ENCODE peak calls at places on chromosomes 7 and 10, in six cellular contexts. V, X, Z, I, A and F are unnamed samples.
A peak's percentile ranks its signal among the peaks of the same experiment; 100 is the strongest.

GRCh38 chr10:19877466-19878255 is 61.4 kb downstream of the PLXDC2 start:
- DNase-seq in Z (no peak), I (no peak), A (no peak), X (no peak), V (no peak), F (no peak)

GRCh38 chr7:137919987-137920386 is 73.2 kb upstream of the DGKI start:
- DNase-seq in V (peak; percentile 62), A (no peak), Z (no peak), I (no peak), X (no peak), F (peak; percentile 35)

GRCh38 chr10:114442115-114442630 is 37.9 kb upstream of the AFAP1L2 start:
- DNase-seq in V (peak; percentile 94), Z (no peak), I (no peak), A (no peak), X (no peak), F (no peak)

GRCh38 chr7:50664461-50664922 is 99.3 kb upstream of the DDC start:
- DNase-seq in V (no peak), A (no peak), X (no peak), Z (peak; percentile 84), I (peak; percentile 78), F (no peak)

GRCh38 chr10:75984067-75984466 is 552.6 kb downstream of the LRMDA start:
- DNase-seq in A (no peak), I (no peak), Z (no peak), X (no peak), V (no peak), F (no peak)

GRCh38 chr10:59682986-59683937 is 26.4 kb downstream of the SLC16A9 start:
- DNase-seq in I (no peak), A (no peak), V (no peak), X (no peak), Z (no peak), F (no peak)

GRCh38 chr10:63798599-63799498 is 277.6 kb downstream of the REEP3 start:
- DNase-seq in A (no peak), Z (peak; percentile 86), X (no peak), V (peak; percentile 37), I (no peak), F (no peak)

GRCh38 chr7:27142562-27143021 is 889 bp downstream of the HOXA5 start:
- DNase-seq in Z (no peak), A (no peak), X (no peak), V (no peak), I (peak; percentile 25), F (no peak)

GRCh38 chr10:71473671-71474599 is 77.2 kb downstream of the CDH23 start:
- DNase-seq in X (no peak), Z (no peak), I (no peak), V (peak; percentile 5), A (no peak), F (no peak)

GRCh38 chr10:23053036-23053435 is 42.3 kb upstream of the MSRB2 start:
- DNase-seq in X (no peak), Z (peak; percentile 28), I (no peak), A (no peak), V (peak; percentile 94), F (peak; percentile 51)

GRCh38 chr10:47058961-47059391 is 147.7 kb downstream of the PTPN20 start:
- DNase-seq in X (no peak), A (no peak), I (no peak), V (no peak), Z (no peak), F (no peak)

GRCh38 chr7:111642373-111642772 is 80.1 kb upstream of the IMMP2L start:
- DNase-seq in I (no peak), A (no peak), Z (no peak), X (no peak), V (no peak), F (no peak)

GRCh38 chr10:127034224-127034623 is 129.0 kb downstream of the DOCK1 start:
- DNase-seq in V (no peak), Z (no peak), A (no peak), I (no peak), X (no peak), F (no peak)
- H3K4me1 ChIP-seq in V (no peaks in the 10 kb centered on the region), Z (no peaks in the 10 kb centered on the region), A (no peaks in the 10 kb centered on the region), I (no peaks in the 10 kb centered on the region), X (no peaks in the 10 kb centered on the region), F (no peaks in the 10 kb centered on the region)

GRCh38 chr7:11192506-11192905 is 218.8 kb downstream of the PHF14 start:
- DNase-seq in A (no peak), V (no peak), X (no peak), I (no peak), Z (peak; percentile 62), F (no peak)
- H3K4me3 ChIP-seq in A (no peak overlapping the region), V (no peak overlapping the region), X (no peak overlapping the region), I (no peak overlapping the region), Z (peak overlapping the region; percentile 85), F (no peak overlapping the region)

DNA sequence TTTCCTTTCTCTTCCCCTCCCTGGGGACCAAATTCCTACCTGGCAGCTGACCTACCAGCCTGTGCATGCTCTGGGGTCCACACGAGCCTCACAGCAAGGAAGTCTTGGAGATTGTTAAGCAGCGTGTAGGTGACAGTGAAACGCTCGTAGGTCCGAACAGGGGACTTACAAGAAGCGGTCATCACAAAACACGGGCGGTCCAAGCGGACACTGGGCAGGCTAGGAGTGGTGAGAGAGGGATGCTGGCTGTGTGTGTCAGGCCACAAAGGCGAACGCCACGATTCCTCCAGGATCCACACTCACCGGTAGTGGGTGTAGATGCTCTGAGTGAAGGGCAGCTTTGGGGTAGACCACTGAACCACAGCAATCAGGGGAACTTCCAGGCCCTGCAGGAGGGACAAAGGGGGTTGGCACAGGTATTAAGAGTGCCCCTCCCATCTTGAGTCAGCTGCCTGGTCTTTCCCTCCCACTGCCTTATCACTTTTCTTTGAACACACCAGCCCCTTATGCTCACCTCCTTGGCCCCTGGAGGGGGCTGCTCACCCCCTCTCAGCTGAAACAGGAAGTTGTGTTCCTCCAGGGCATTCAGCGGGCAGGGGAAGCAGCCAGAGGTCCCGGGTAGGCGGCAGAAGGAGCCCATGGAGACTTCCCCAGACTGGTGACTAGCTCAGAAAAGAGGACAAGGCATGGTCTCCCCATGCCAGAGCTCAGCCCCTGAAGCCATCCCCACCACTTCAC is 2.0 kb downstream of the TRAPPC14 start:
- DNase-seq in Z (no peak), A (no peak), I (no peak), X (no peak), V (peak; percentile 70), F (no peak)
- H3K4me1 ChIP-seq in Z (peaks cover 31% of the 10 kb centered on the region), A (peaks cover 13% of the 10 kb centered on the region), I (no peaks in the 10 kb centered on the region), X (peaks cover 39% of the 10 kb centered on the region), V (peaks cover 12% of the 10 kb centered on the region), F (peaks cover 5% of the 10 kb centered on the region)

GRCh38 chr7:65317372-65317771 is 56.3 kb upstream of the ZNF92 start:
- DNase-seq in I (no peak), X (no peak), A (no peak), Z (no peak), V (no peak), F (no peak)
- H3K4me3 ChIP-seq in I (no peak overlapping the region), X (no peak overlapping the region), A (no peak overlapping the region), Z (no peak overlapping the region), V (no peak overlapping the region), F (no peak overlapping the region)

GRCh38 chr10:2895616-2896196 is 171.6 kb upstream of the PFKP start:
- DNase-seq in I (no peak), X (no peak), Z (no peak), A (no peak), V (no peak), F (no peak)

GRCh38 chr10:2897619-2898508 is 169.5 kb upstream of the PFKP start:
- DNase-seq in I (no peak), V (no peak), Z (peak; percentile 54), A (no peak), X (no peak), F (no peak)

GRCh38 chr10:2898509-2898860 is 168.9 kb upstream of the PFKP start:
- DNase-seq in A (no peak), Z (no peak), V (no peak), X (no peak), I (no peak), F (no peak)

GRCh38 chr10:2899246-2899645 is 168.1 kb upstream of the PFKP start:
- DNase-seq in I (no peak), X (no peak), Z (no peak), V (no peak), A (no peak), F (no peak)

DNA sequence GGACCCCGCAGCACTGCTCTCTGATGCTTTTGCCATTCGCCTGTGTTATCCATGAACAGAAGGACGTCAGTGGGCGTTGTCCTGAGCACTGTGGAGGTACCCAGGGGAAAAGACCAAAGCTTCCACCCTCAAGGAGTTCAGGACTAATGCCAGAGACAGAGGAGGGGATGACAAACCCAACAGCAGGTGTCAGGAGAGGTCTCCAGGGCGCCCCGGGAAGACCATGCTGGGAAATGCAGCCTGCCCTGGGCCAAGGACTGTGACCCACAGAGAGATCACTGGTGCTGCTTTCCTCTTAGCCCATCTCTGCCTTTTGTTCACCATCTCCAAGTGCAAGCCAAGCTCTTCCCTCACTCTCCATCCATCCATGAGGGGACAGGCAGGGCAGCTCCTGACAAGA is 166.8 kb upstream of the PFKP start:
- DNase-seq in Z (no peak), I (no peak), A (no peak), V (no peak), X (no peak), F (no peak)
- H3K4me1 ChIP-seq in Z (no peaks in the 10 kb centered on the region), I (no peaks in the 10 kb centered on the region), A (no peaks in the 10 kb centered on the region), V (no peaks in the 10 kb centered on the region), X (no peaks in the 10 kb centered on the region), F (no peaks in the 10 kb centered on the region)

DNA sequence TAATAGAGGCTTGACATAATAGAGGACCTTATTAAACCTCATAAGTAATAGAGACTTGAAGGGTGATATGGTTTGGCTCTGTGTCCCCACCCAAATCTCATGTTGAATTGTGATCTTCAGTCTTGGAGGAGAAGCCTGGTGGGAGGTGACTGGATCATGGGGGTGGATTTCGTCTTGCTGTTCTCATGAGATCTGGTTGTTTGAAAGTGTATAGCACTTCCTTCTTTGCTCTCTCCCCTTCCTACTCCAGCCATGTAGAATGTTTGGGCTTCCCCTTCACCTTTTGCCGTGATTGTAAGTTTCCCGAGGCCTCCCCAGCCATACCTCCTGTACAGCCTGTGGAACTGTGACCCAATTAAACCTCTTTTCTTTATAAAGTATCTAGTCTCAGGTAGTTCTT is 8.6 kb downstream of the KIFBP start:
- DNase-seq in V (no peak), X (no peak), A (no peak), Z (no peak), I (no peak), F (no peak)
- H3K4me3 ChIP-seq in V (no peak overlapping the region), X (no peak overlapping the region), A (peak overlapping the region; percentile 2), Z (no peak overlapping the region), I (no peak overlapping the region), F (no peak overlapping the region)

DNA sequence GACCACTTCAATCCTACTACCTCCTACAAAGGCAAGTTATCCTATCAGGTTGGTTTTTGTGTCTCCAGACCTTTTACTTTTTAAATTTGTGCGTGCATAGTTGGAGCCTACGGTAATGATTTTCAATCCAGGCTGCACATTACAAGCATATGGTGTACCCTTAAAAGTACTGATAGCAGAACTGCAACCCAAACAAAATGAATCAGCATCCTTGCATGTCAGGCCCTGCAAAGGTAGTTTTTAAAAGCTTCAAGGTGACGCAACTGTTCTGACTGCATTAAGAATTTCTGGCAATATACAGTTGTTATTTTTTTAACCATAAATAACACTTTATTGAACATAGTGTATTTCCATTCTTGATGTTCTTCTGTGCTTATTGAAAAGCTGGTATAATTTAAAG is 28.9 kb downstream of the GNAT3 start:
- DNase-seq in X (no peak), Z (no peak), I (no peak), A (no peak), V (no peak), F (no peak)
- H3K4me1 ChIP-seq in X (peaks cover 15% of the 10 kb centered on the region), Z (peaks cover under 1% of the 10 kb centered on the region), I (no peaks in the 10 kb centered on the region), A (no peaks in the 10 kb centered on the region), V (no peaks in the 10 kb centered on the region), F (peaks cover 40% of the 10 kb centered on the region)